ENCODE peak calls at places on chromosomes 5 and 9, in six cellular contexts. D is lung, U is cardiac fibroblast, A is H9, J is neural crest cell, F is thyroid gland. N is an unnamed sample.

GRCh38 chr5:16025681-16026080 is 153.9 kb downstream of the MARCHF11 start:
- DNase-seq in J (no peak), D (no peak), U (no peak), A (no peak), F (no peak), N (no peak)

GRCh38 chr5:111122398-111122797 is 30.2 kb downstream of the WDR36 start:
- DNase-seq in D (no peak), U (no peak), F (no peak), J (no peak), A (no peak), N (no peak)

GRCh38 chr9:107190031-107190935 is 92.8 kb upstream of the RAD23B start:
- DNase-seq in D (no peak), F (no peak), U (peak; percentile 73), J (no peak), A (no peak), N (no peak)

GRCh38 chr5:169629847-169630548 is 7.1 kb upstream of the DOCK2 start:
- DNase-seq in D (no peak), U (peak; percentile 90), J (no peak), F (no peak), A (no peak), N (no peak)

GRCh38 chr9:133233681-133234432 is 24.8 kb upstream of the OBP2B start:
- DNase-seq in U (peak; percentile 47), D (no peak), F (no peak), A (peak; percentile 20), J (no peak), N (no peak)

GRCh38 chr5:159175547-159175946 is 33.8 kb downstream of the RNF145 start:
- DNase-seq in J (no peak), F (no peak), U (no peak), D (no peak), A (no peak), N (no peak)

GRCh38 chr5:150774145-150774544 is 4.4 kb upstream of the SMIM3 start:
- DNase-seq in J (no peak), A (no peak), U (peak; percentile 88), D (no peak), F (no peak), N (no peak)

GRCh38 chr9:84669293-84670105 is at the start of gene NTRK2:
- DNase-seq in A (peak; percentile 58), F (peak; percentile 69), U (peak; percentile 41), J (peak; percentile 40), D (no peak), N (peak; percentile 66)

GRCh38 chr9:124254261-124254682 is 3.5 kb upstream of the NEK6 start:
- DNase-seq in F (no peak), J (no peak), D (no peak), A (no peak), U (no peak), N (peak; percentile 76)

GRCh38 chr5:40675396-40676133 is 4.2 kb upstream of the PTGER4 start:
- DNase-seq in D (no peak), A (no peak), J (no peak), U (no peak), F (no peak), N (no peak)

GRCh38 chr9:132162764-132163456 is 1.1 kb downstream of the NTNG2 start:
- DNase-seq in U (no peak), J (no peak), F (no peak), A (no peak), D (no peak), N (no peak)

GRCh38 chr9:116345393-116345792 is 191.8 kb downstream of the PAPPA start:
- DNase-seq in J (no peak), D (no peak), A (no peak), F (no peak), U (no peak), N (no peak)

GRCh38 chr5:134176523-134177196 is at the start of gene SKP1:
- DNase-seq in D (peak; percentile 84), A (peak; percentile 78), F (peak; percentile 78), U (peak; percentile 83), J (peak; percentile 84), N (peak; percentile 92)

GRCh38 chr5:157602505-157602904 is 26.9 kb upstream of the ADAM19 start:
- DNase-seq in A (no peak), D (no peak), F (no peak), J (no peak), U (peak; percentile 61), N (no peak)

GRCh38 chr5:14675865-14676300 is 11.4 kb downstream of the OTULIN start:
- DNase-seq in F (no peak), A (no peak), D (no peak), J (no peak), U (no peak), N (peak; percentile 32)

GRCh38 chr9:69768716-69769115 is 8.9 kb upstream of the PTAR1 start:
- DNase-seq in U (peak; percentile 86), A (no peak), D (no peak), F (no peak), J (no peak), N (no peak)

GRCh38 chr5:115875447-115875846 is 33.7 kb downstream of the AP3S1 start:
- DNase-seq in U (no peak), D (no peak), J (no peak), F (no peak), A (no peak), N (no peak)

GRCh38 chr9:123225374-123225813 is 43.0 kb downstream of the STRBP start:
- DNase-seq in A (peak; percentile 71), J (no peak), U (peak; percentile 86), D (no peak), F (peak; percentile 10), N (peak; percentile 77)

GRCh38 chr5:149588947-149589346 is 7.6 kb downstream of the ARHGEF37 start:
- DNase-seq in F (no peak), U (peak; percentile 7), J (no peak), D (no peak), A (no peak), N (no peak)

GRCh38 chr5:39076757-39077475 is 2.7 kb upstream of the RICTOR start:
- DNase-seq in J (no peak), F (no peak), A (no peak), U (peak; percentile 56), D (no peak), N (peak; percentile 56)

GRCh38 chr5:157203417-157203816 is 22.8 kb downstream of the ITK start:
- DNase-seq in D (no peak), J (no peak), U (no peak), F (no peak), A (no peak), N (no peak)

GRCh38 chr9:34380511-34381315 is 4.0 kb upstream of the MYORG start:
- DNase-seq in D (peak; percentile 76), J (peak; percentile 62), U (peak; percentile 69), A (peak; percentile 92), F (peak; percentile 64), N (peak; percentile 93)

GRCh38 chr9:137222190-137223077 is at the start of gene RNF208:
- DNase-seq in A (peak; percentile 54), F (peak; percentile 44), U (no peak), D (no peak), J (no peak), N (peak; percentile 65)

GRCh38 chr5:37272564-37272963 is 23.4 kb upstream of the CPLANE1 start:
- DNase-seq in U (peak; percentile 71), J (no peak), D (peak; percentile 75), A (no peak), F (peak; percentile 59), N (no peak)

GRCh38 chr5:93579561-93580386 is 1.2 kb downstream of the NR2F1-AS1 start:
- DNase-seq in U (peak; percentile 60), F (peak; percentile 49), A (peak; percentile 64), J (peak; percentile 70), D (no peak), N (peak; percentile 34)

GRCh38 chr9:87964826-87965225 is 9.5 kb downstream of the CDK20 start:
- DNase-seq in D (no peak), A (no peak), J (no peak), F (no peak), U (no peak), N (no peak)

GRCh38 chr9:73683862-73684591 is 532.4 kb downstream of the ANXA1 start:
- DNase-seq in U (peak; percentile 51), A (peak; percentile 44), F (no peak), D (no peak), J (no peak), N (peak; percentile 6)
- TF ChIP-seq CTCF in U (peak; percentile 47), A (peak; percentile 92), F (no peak), D (no peak), J (peak; percentile 77), N (peak; percentile 28)

GRCh38 chr9:111316796-111317195 is 13.2 kb downstream of the OR2K2 start:
- DNase-seq in J (no peak), D (no peak), F (no peak), A (no peak), U (peak; percentile 51), N (no peak)
- TF ChIP-seq CTCF in J (no peak), D (no peak), F (no peak), A (no peak), U (no peak), N (no peak)

GRCh38 chr9:95336281-95336680 is 18.8 kb upstream of the FANCC start:
- DNase-seq in J (peak; percentile 18), U (peak; percentile 31), D (no peak), A (peak; percentile 55), F (peak; percentile 21), N (no peak)
- TF ChIP-seq CTCF in J (peak; percentile 57), U (peak; percentile 60), D (no peak), A (peak; percentile 86), F (no peak), N (peak; percentile 22)

GRCh38 chr9:100700689-100701318 is 122.9 kb downstream of the CAVIN4 start:
- DNase-seq in J (peak; percentile 34), U (peak; percentile 15), A (peak; percentile 50), F (no peak), D (no peak), N (peak; percentile 15)

DNA sequence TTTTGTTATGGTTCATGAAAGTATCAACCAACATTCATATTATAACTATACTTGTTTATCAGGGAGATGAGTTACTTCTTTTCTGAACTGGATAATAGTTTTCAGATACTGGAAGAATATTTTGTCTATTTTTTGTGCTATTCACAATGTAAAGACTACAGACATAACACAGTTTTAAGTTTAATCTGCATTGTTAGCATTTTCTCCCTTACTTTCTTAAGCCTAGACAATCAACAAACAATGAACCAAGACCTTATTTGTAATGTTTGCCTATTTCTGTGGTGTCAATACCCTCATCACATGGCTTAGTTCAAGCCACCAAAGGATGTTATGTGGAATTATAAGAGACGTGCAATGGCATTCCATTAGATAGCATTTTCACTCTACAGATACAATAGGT is 119.5 kb downstream of the CAVIN4 start:
- DNase-seq in U (no peak), F (no peak), A (no peak), D (no peak), J (no peak), N (no peak)
- TF ChIP-seq CTCF in U (no peak), F (no peak), A (no peak), D (no peak), J (no peak), N (no peak)

GRCh38 chr5:142601432-142601831 is 84.5 kb downstream of the FGF1 start:
- DNase-seq in F (no peak), J (no peak), D (no peak), U (peak; percentile 8), A (no peak), N (no peak)
- TF ChIP-seq CTCF in F (no peak), J (no peak), D (no peak), U (peak; percentile 17), A (peak; percentile 51), N (no peak)

GRCh38 chr5:123089572-123089970 is 530 bp downstream of the PRDM6 start:
- DNase-seq in J (peak; percentile 16), F (peak; percentile 30), A (peak; percentile 74), U (peak; percentile 61), D (no peak), N (peak; percentile 41)
- TF ChIP-seq CTCF in J (no peak), F (no peak), A (no peak), U (no peak), D (no peak), N (no peak)

N was measured in GM20000.